ENCODE peak calls at places on chromosomes 6 and 20, in four cellular contexts. One of them, this sample, is unnamed.

GRCh38 chr6:53793318-53793975 is 1.4 kb upstream of the LRRC1 start:
- DNase-seq in K562: no peak
- DNase-seq in HepG2: peak; percentile 96
- DNase-seq in WTC11: peak; percentile 38
- DNase-seq in this sample: peak; percentile 67

GRCh38 chr6:149114167-149114566 is 203.3 kb upstream of the TAB2 start:
- DNase-seq in K562: no peak
- DNase-seq in WTC11: no peak
- DNase-seq in HepG2: no peak
- DNase-seq in this sample: no peak

GRCh38 chr6:108778421-108779186 is 69.6 kb upstream of the ARMC2 start:
- DNase-seq in K562: no peak
- DNase-seq in WTC11: no peak
- DNase-seq in HepG2: no peak
- DNase-seq in this sample: no peak

GRCh38 chr6:168877821-168878282 is 375.8 kb downstream of the THBS2 start:
- DNase-seq in K562: no peak
- DNase-seq in WTC11: no peak
- DNase-seq in HepG2: no peak
- DNase-seq in this sample: no peak

GRCh38 chr6:148517518-148517917 is 174.9 kb downstream of the SASH1 start:
- DNase-seq in K562: no peak
- DNase-seq in WTC11: no peak
- DNase-seq in HepG2: no peak
- DNase-seq in this sample: no peak

GRCh38 chr6:6886160-6886885 is 221.4 kb upstream of the RREB1 start:
- DNase-seq in K562: peak; percentile 81
- DNase-seq in HepG2: no peak
- DNase-seq in WTC11: no peak
- DNase-seq in this sample: no peak

GRCh38 chr20:57256908-57257307 is 9.5 kb downstream of the BMP7 start:
- DNase-seq in HepG2: no peak
- DNase-seq in K562: no peak
- DNase-seq in WTC11: no peak
- DNase-seq in this sample: no peak

GRCh38 chr6:40922281-40922680 is 116.7 kb downstream of the UNC5CL start:
- DNase-seq in HepG2: no peak
- DNase-seq in WTC11: no peak
- DNase-seq in K562: no peak
- DNase-seq in this sample: no peak

GRCh38 chr6:11253594-11253993 is 21.1 kb upstream of the NEDD9 start:
- DNase-seq in K562: no peak
- DNase-seq in HepG2: no peak
- DNase-seq in WTC11: no peak
- DNase-seq in this sample: no peak

GRCh38 chr20:52033313-52033712 is 158.3 kb downstream of the ZFP64 start:
- DNase-seq in K562: no peak
- DNase-seq in HepG2: no peak
- DNase-seq in WTC11: no peak
- DNase-seq in this sample: no peak

GRCh38 chr6:158667360-158667981 is 17.6 kb downstream of the SYTL3 start:
- DNase-seq in WTC11: no peak
- DNase-seq in HepG2: no peak
- DNase-seq in K562: no peak
- DNase-seq in this sample: no peak

GRCh38 chr6:101722991-101723579 is 329.6 kb downstream of the GRIK2 start:
- DNase-seq in WTC11: no peak
- DNase-seq in K562: no peak
- DNase-seq in HepG2: no peak
- DNase-seq in this sample: no peak
- TF ChIP-seq SP1 in WTC11: no peak
- TF ChIP-seq SP1 in K562: no peak
- TF ChIP-seq SP1 in HepG2: no peak
- TF ChIP-seq SP1 in this sample: no peak

GRCh38 chr20:5528719-5529256 is 212.0 kb upstream of the PROKR2 start:
- DNase-seq in HepG2: peak; percentile 93
- DNase-seq in WTC11: peak; percentile 60
- DNase-seq in K562: peak; percentile 61
- DNase-seq in this sample: peak; percentile 79

GRCh38 chr20:5522422-5522821 is 205.7 kb upstream of the PROKR2 start:
- DNase-seq in K562: no peak
- DNase-seq in WTC11: no peak
- DNase-seq in HepG2: no peak
- DNase-seq in this sample: no peak

GRCh38 chr20:5529331-5530142 is 212.8 kb upstream of the PROKR2 start:
- DNase-seq in WTC11: peak; percentile 89
- DNase-seq in HepG2: peak; percentile 84
- DNase-seq in K562: peak; percentile 63
- DNase-seq in this sample: peak; percentile 78

GRCh38 chr20:5524886-5525285 is 208.1 kb upstream of the PROKR2 start:
- DNase-seq in WTC11: no peak
- DNase-seq in HepG2: no peak
- DNase-seq in K562: no peak
- DNase-seq in this sample: no peak

GRCh38 chr20:5526516-5526915 is 209.8 kb upstream of the PROKR2 start:
- DNase-seq in K562: no peak
- DNase-seq in HepG2: no peak
- DNase-seq in WTC11: no peak
- DNase-seq in this sample: no peak
- TF ChIP-seq ELF4 in K562: no peak
- TF ChIP-seq ELF4 in HepG2: no peak
- TF ChIP-seq ELF4 in WTC11: no peak
- TF ChIP-seq ELF4 in this sample: no peak

DNA sequence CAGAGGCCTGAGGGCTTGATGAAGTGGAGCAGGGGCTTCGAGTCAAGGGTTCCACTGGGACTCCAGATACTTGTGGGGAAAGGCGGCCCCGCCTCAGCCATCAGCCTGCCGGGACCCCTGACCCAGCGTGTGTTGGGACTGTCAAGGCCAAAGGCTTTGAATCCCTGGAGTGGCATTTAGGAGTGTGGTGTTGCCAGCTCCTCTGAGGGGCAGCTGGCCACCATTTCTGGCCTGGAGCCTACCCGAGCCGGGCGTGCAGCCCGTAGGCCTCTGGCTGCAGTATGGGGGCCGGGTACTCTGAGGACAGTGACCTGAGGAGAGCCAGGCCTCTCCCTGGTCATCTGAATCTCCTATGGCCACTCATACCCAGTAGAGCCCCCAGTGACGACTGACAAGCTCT is 40.0 kb downstream of the RRBP1 start:
- DNase-seq in HepG2: no peak
- DNase-seq in WTC11: no peak
- DNase-seq in K562: no peak
- DNase-seq in this sample: no peak
- TF ChIP-seq SP1 in HepG2: no peak
- TF ChIP-seq SP1 in WTC11: no peak
- TF ChIP-seq SP1 in K562: no peak
- TF ChIP-seq SP1 in this sample: no peak

GRCh38 chr20:37395921-37396519 is 50.1 kb downstream of the SRC start:
- DNase-seq in K562: peak; percentile 53
- DNase-seq in HepG2: no peak
- DNase-seq in WTC11: peak; percentile 75
- DNase-seq in this sample: no peak

GRCh38 chr20:37397954-37398749 is 52.2 kb downstream of the SRC start:
- DNase-seq in WTC11: no peak
- DNase-seq in HepG2: no peak
- DNase-seq in K562: no peak
- DNase-seq in this sample: no peak

GRCh38 chr20:37397076-37397953 is 51.4 kb downstream of the SRC start:
- DNase-seq in K562: peak; percentile 66
- DNase-seq in HepG2: peak; percentile 57
- DNase-seq in WTC11: peak; percentile 46
- DNase-seq in this sample: no peak

GRCh38 chr20:37395411-37395800 is 49.5 kb downstream of the SRC start:
- DNase-seq in HepG2: no peak
- DNase-seq in WTC11: no peak
- DNase-seq in K562: no peak
- DNase-seq in this sample: no peak

GRCh38 chr20:37396520-37397075 is 50.7 kb downstream of the SRC start:
- DNase-seq in WTC11: peak; percentile 89
- DNase-seq in K562: peak; percentile 71
- DNase-seq in HepG2: no peak
- DNase-seq in this sample: no peak
- TF ChIP-seq ELF4 in WTC11: no peak
- TF ChIP-seq ELF4 in K562: no peak
- TF ChIP-seq ELF4 in HepG2: no peak
- TF ChIP-seq ELF4 in this sample: no peak

GRCh38 chr20:59040682-59041081 is 1.9 kb downstream of the PRELID3B start:
- DNase-seq in K562: no peak
- DNase-seq in HepG2: no peak
- DNase-seq in WTC11: no peak
- DNase-seq in this sample: no peak

GRCh38 chr20:59042796-59043621 is 423 bp upstream of the PRELID3B start:
- DNase-seq in HepG2: peak; percentile 56
- DNase-seq in WTC11: peak; percentile 91
- DNase-seq in K562: peak; percentile 98
- DNase-seq in this sample: peak; percentile 98

GRCh38 chr20:59043698-59044097 is 1.1 kb upstream of the PRELID3B start:
- DNase-seq in HepG2: no peak
- DNase-seq in K562: no peak
- DNase-seq in WTC11: no peak
- DNase-seq in this sample: no peak

GRCh38 chr20:59044295-59044694 is 1.7 kb upstream of the PRELID3B start:
- DNase-seq in K562: no peak
- DNase-seq in WTC11: no peak
- DNase-seq in HepG2: no peak
- DNase-seq in this sample: no peak

DNA sequence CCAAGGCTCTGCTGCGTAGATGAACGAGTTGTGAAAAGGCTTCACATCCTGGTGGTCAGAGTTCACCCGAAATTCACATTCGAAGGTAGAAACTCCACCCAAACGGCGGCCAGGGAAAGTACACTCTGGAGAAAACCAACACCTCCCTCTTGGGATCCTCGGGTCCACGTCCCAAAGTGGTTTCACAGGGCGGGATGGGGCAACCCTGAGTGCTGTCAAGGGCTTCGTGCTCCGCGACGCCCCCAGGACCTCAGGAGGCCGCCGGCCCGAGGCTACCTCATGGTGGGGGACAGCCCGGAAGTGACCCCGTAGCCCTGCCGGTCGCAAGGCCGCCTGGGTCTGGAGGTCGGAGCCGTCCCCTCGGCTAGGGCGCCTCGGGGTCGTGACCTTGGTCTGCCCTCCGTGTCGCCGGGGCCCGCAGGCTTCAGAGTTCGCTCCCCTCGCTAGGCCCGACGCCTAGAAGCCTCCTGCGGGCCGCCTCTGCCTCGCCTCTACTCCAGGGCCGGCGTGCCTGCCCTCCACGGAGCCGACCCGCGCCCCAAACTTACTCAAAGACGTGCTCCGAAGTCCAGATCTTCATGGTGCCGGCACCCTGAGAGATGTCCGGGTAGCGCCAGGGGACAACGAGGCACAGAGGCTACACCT is at the start of gene PRELID3B:
- DNase-seq in WTC11: peak; percentile 50
- DNase-seq in HepG2: peak; percentile 30
- DNase-seq in K562: peak; percentile 74
- DNase-seq in this sample: no peak
- TF ChIP-seq SP1 in WTC11: no peak
- TF ChIP-seq SP1 in HepG2: no peak
- TF ChIP-seq SP1 in K562: no peak
- TF ChIP-seq SP1 in this sample: no peak

GRCh38 chr20:1122388-1123315 is 4.2 kb downstream of the PSMF1 start:
- DNase-seq in HepG2: peak; percentile 99
- DNase-seq in WTC11: no peak
- DNase-seq in K562: no peak
- DNase-seq in this sample: no peak
- TF ChIP-seq ELF4 in HepG2: peak; percentile 83
- TF ChIP-seq ELF4 in WTC11: no peak
- TF ChIP-seq ELF4 in K562: no peak
- TF ChIP-seq ELF4 in this sample: no peak

DNA sequence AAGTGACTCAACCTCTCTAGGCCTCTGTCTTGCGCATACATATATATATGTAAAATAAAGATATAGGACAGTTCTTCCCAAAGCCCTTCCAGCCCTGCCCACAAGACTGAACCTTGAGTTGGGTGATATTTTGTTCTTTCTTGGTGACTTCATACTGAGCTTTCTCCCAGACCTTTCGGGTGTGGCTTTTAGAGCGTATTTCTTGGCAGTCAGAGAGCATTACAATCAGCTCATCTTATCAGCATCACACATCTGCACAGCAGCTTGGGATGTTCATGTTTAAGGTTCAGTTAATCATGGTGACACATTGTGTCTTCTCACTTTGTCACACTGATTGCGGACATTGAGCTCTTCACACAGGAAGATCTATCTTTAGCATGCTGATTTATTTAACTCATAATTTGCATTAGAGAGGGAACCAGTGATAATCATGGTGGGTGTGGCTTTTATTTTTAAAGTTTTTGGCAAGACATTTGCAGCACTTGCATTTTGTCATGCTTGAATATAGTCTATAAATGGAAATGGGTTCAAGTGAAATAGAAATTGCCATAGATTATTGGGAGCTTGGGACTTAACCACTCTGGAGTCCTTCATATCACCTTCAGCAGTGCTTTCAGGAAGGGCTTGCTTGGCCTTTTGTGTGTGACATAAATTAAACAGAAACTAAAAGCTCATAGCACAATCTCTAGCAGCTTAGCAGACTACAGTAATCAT is 8.3 kb downstream of the KIF3B start:
- DNase-seq in K562: peak; percentile 73
- DNase-seq in WTC11: no peak
- DNase-seq in HepG2: no peak
- DNase-seq in this sample: no peak
- TF ChIP-seq SP1 in K562: peak; percentile 56
- TF ChIP-seq SP1 in WTC11: no peak
- TF ChIP-seq SP1 in HepG2: no peak
- TF ChIP-seq SP1 in this sample: no peak

GRCh38 chr6:19851273-19852089 is 14.3 kb downstream of the ID4 start:
- DNase-seq in K562: no peak
- DNase-seq in WTC11: peak; percentile 38
- DNase-seq in HepG2: peak; percentile 87
- DNase-seq in this sample: peak; percentile 79
- TF ChIP-seq ELF4 in K562: no peak
- TF ChIP-seq ELF4 in WTC11: no peak
- TF ChIP-seq ELF4 in HepG2: no peak
- TF ChIP-seq ELF4 in this sample: no peak

GRCh38 chr20:62210496-62210855 is 9.6 kb downstream of the HRH3 start:
- DNase-seq in HepG2: no peak
- DNase-seq in K562: no peak
- DNase-seq in WTC11: no peak
- DNase-seq in this sample: no peak
- TF ChIP-seq SP1 in HepG2: no peak
- TF ChIP-seq SP1 in K562: no peak
- TF ChIP-seq SP1 in WTC11: no peak
- TF ChIP-seq SP1 in this sample: no peak

DNA sequence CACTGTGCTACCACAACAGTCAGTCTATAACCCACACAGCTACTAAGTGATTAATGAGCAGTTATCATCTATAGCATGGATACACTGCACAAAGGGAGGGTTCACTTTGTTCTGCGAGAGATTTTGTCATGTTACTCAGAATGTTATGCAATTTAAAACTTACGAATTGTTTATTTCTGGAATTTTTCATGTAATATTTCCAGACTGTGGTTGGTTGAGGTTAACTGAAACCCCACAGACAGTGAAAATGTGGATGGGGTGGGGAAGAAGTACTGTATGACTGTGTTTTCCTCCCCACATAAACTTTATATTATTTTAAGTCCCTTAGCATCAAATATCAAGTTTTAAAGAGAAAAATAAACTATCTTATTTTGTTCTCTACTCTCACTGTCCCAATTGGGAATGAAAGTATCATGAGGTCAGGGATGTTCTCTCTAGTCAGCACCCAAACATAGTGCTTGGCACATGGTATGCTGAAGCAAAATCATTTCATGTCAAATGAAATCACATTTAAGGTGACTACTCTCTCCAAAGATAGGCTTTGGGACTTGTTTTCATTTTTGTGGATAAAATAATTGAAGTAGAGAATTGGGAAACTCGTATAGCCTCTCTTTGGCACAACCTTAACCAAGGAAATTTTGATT is 25.4 kb downstream of the DOP1A start:
- DNase-seq in K562: no peak
- DNase-seq in WTC11: no peak
- DNase-seq in HepG2: no peak
- DNase-seq in this sample: no peak
- TF ChIP-seq ELF4 in K562: no peak
- TF ChIP-seq ELF4 in WTC11: no peak
- TF ChIP-seq ELF4 in HepG2: no peak
- TF ChIP-seq ELF4 in this sample: no peak